ENCODE peak calls at places on chromosomes 13 and 19, in six cellular contexts. One of them, this sample, is unnamed.

GRCh38 chr19:928471-929259 is 2.8 kb downstream of the ARID3A start:
- DNase-seq in H9: peak; percentile 77
- DNase-seq in mesendoderm: no peak
- DNase-seq in trophoblast cell: peak; percentile 98
- DNase-seq in mesenchymal stem cell: peak; percentile 50
- DNase-seq in H1: no peak
- DNase-seq in this sample: no peak

GRCh38 chr13:91356919-91357612 is 9.6 kb downstream of the MIR17HG start:
- DNase-seq in H9: no peak
- DNase-seq in mesendoderm: no peak
- DNase-seq in trophoblast cell: no peak
- DNase-seq in mesenchymal stem cell: no peak
- DNase-seq in H1: no peak
- DNase-seq in this sample: no peak

GRCh38 chr19:20482721-20483120 is 82.9 kb downstream of the ZNF737 start:
- DNase-seq in H9: peak; percentile 45
- DNase-seq in mesendoderm: peak; percentile 51
- DNase-seq in trophoblast cell: no peak
- DNase-seq in mesenchymal stem cell: no peak
- DNase-seq in H1: peak; percentile 15
- DNase-seq in this sample: no peak

GRCh38 chr19:13195678-13196077 is 45.5 kb downstream of the IER2 start:
- DNase-seq in H9: peak; percentile 90
- DNase-seq in mesendoderm: peak; percentile 85
- DNase-seq in trophoblast cell: peak; percentile 73
- DNase-seq in mesenchymal stem cell: no peak
- DNase-seq in H1: peak; percentile 47
- DNase-seq in this sample: no peak

GRCh38 chr19:16345457-16345856 is 20.8 kb downstream of the KLF2 start:
- DNase-seq in H9: no peak
- DNase-seq in mesendoderm: no peak
- DNase-seq in trophoblast cell: no peak
- DNase-seq in mesenchymal stem cell: no peak
- DNase-seq in H1: no peak
- DNase-seq in this sample: no peak

GRCh38 chr13:99018418-99019180 is 40.7 kb upstream of the DOCK9 start:
- DNase-seq in H9: no peak
- DNase-seq in mesendoderm: no peak
- DNase-seq in trophoblast cell: peak; percentile 31
- DNase-seq in mesenchymal stem cell: peak; percentile 39
- DNase-seq in H1: no peak
- DNase-seq in this sample: no peak

GRCh38 chr13:109816112-109816978 is 30.0 kb upstream of the IRS2 start:
- DNase-seq in H9: no peak
- DNase-seq in mesendoderm: no peak
- DNase-seq in trophoblast cell: no peak
- DNase-seq in mesenchymal stem cell: no peak
- DNase-seq in H1: no peak
- DNase-seq in this sample: no peak

GRCh38 chr13:113023217-113023597 is 54.2 kb downstream of the MCF2L start:
- DNase-seq in H9: no peak
- DNase-seq in mesendoderm: peak; percentile 88
- DNase-seq in trophoblast cell: no peak
- DNase-seq in mesenchymal stem cell: peak; percentile 5
- DNase-seq in H1: no peak
- DNase-seq in this sample: no peak

GRCh38 chr19:56014765-56015164 is 28.2 kb downstream of the NLRP5 start:
- DNase-seq in H9: no peak
- DNase-seq in mesendoderm: no peak
- DNase-seq in trophoblast cell: no peak
- DNase-seq in mesenchymal stem cell: no peak
- DNase-seq in H1: no peak
- DNase-seq in this sample: no peak

GRCh38 chr19:51602189-51602854 is 27.9 kb downstream of the SIGLEC5 start:
- DNase-seq in H9: no peak
- DNase-seq in mesendoderm: no peak
- DNase-seq in trophoblast cell: no peak
- DNase-seq in mesenchymal stem cell: no peak
- DNase-seq in H1: no peak
- DNase-seq in this sample: no peak

GRCh38 chr13:94710081-94710809 is 2.1 kb downstream of the SOX21 start:
- DNase-seq in H9: peak; percentile 34
- DNase-seq in mesendoderm: peak; percentile 30
- DNase-seq in trophoblast cell: no peak
- DNase-seq in mesenchymal stem cell: peak; percentile 16
- DNase-seq in H1: no peak
- DNase-seq in this sample: no peak

GRCh38 chr19:27972291-27973040 is 1240.5 kb downstream of the UQCRFS1 start:
- DNase-seq in H9: no peak
- DNase-seq in mesendoderm: peak; percentile 81
- DNase-seq in trophoblast cell: no peak
- DNase-seq in mesenchymal stem cell: no peak
- DNase-seq in H1: no peak
- DNase-seq in this sample: no peak

GRCh38 chr19:2081873-2082810 is 14.0 kb downstream of the MOB3A start:
- DNase-seq in H9: no peak
- DNase-seq in mesendoderm: no peak
- DNase-seq in trophoblast cell: no peak
- DNase-seq in mesenchymal stem cell: no peak
- DNase-seq in H1: no peak
- DNase-seq in this sample: no peak

DNA sequence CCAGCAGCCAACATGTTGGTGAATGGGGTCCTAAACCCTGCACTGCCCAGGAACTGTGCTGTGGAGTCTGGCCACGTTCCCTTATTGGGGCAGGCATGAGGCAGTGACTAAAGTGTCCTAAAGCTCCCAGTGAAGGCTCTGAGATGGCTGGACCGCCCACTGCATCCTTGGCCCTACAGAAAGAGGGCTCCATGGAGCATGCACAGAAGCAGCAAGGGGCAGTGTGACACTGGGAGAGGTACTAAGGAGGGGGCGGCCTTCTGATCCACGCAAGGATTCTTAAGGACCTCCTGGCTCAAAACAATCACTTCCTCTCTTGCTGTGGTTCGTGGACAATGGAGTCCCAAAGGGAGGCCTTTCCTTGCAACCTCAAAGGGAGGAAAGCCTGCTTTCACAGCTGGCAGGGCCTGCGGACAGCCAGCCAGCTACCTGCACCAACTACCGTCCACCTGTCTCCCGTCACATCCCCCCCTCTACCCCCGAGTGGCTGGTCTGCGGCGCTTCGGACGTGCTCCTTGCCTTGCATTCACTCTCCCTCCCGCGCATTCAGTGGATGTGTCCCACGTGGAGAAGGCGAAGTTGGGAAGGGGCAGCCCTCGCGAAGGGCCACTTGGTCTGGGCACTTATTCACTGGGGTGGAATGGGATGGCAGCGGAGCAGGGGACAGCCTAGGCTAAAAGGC is 63.9 kb upstream of the STARD13 start:
- DNase-seq in H9: peak; percentile 47
- DNase-seq in mesendoderm: peak; percentile 43
- DNase-seq in trophoblast cell: no peak
- DNase-seq in mesenchymal stem cell: peak; percentile 77
- DNase-seq in H1: no peak
- DNase-seq in this sample: peak; percentile 3
- H3K18ac ChIP-seq in H9: no peak overlapping the region
- H3K18ac ChIP-seq in mesendoderm: no peak overlapping the region
- H3K18ac ChIP-seq in trophoblast cell: no peak overlapping the region
- H3K18ac ChIP-seq in mesenchymal stem cell: peak overlapping the region; percentile 99
- H3K18ac ChIP-seq in H1: no peak overlapping the region
- H3K18ac ChIP-seq in this sample: peak overlapping the region; percentile 82

GRCh38 chr13:47211106-47211505 is 314.3 kb upstream of the HTR2A start:
- DNase-seq in H9: peak; percentile 33
- DNase-seq in mesendoderm: peak; percentile 98
- DNase-seq in trophoblast cell: peak; percentile 35
- DNase-seq in mesenchymal stem cell: peak; percentile 17
- DNase-seq in H1: peak; percentile 33
- DNase-seq in this sample: no peak

GRCh38 chr13:47213057-47213456 is 316.2 kb upstream of the HTR2A start:
- DNase-seq in H9: no peak
- DNase-seq in mesendoderm: no peak
- DNase-seq in trophoblast cell: no peak
- DNase-seq in mesenchymal stem cell: no peak
- DNase-seq in H1: no peak
- DNase-seq in this sample: no peak

GRCh38 chr13:47218611-47219010 is 321.8 kb upstream of the HTR2A start:
- DNase-seq in H9: no peak
- DNase-seq in mesendoderm: no peak
- DNase-seq in trophoblast cell: no peak
- DNase-seq in mesenchymal stem cell: no peak
- DNase-seq in H1: no peak
- DNase-seq in this sample: no peak

GRCh38 chr13:47216176-47216822 is 319.4 kb upstream of the HTR2A start:
- DNase-seq in H9: no peak
- DNase-seq in mesendoderm: peak; percentile 75
- DNase-seq in trophoblast cell: peak; percentile 69
- DNase-seq in mesenchymal stem cell: peak; percentile 57
- DNase-seq in H1: no peak
- DNase-seq in this sample: no peak

DNA sequence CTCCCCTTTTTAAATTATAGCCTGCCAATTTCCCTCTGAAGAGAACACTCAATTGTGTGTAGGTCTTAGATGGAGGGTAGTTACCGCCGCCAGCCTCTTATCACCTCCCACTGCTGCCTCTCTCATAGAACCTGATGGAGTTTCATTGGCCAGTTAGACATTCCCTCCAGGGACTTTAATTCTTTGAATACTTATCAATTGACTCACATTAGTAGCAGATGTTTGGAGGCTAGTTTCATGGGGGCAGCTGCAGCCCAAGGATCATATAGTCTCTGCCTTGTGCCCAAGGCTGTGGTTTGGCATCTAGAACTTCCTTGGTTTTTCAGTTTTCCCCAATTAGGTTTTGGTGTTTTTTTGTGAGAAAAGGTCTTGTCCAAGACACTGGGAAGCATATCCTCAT is 318.9 kb upstream of the HTR2A start:
- DNase-seq in H9: no peak
- DNase-seq in mesendoderm: peak; percentile 97
- DNase-seq in trophoblast cell: peak; percentile 91
- DNase-seq in mesenchymal stem cell: peak; percentile 74
- DNase-seq in H1: peak; percentile 19
- DNase-seq in this sample: no peak
- H3K18ac ChIP-seq in H9: no peak overlapping the region
- H3K18ac ChIP-seq in mesendoderm: peak overlapping the region; percentile 68
- H3K18ac ChIP-seq in trophoblast cell: no peak overlapping the region
- H3K18ac ChIP-seq in mesenchymal stem cell: peak overlapping the region; percentile 49
- H3K18ac ChIP-seq in H1: no peak overlapping the region
- H3K18ac ChIP-seq in this sample: no peak overlapping the region

DNA sequence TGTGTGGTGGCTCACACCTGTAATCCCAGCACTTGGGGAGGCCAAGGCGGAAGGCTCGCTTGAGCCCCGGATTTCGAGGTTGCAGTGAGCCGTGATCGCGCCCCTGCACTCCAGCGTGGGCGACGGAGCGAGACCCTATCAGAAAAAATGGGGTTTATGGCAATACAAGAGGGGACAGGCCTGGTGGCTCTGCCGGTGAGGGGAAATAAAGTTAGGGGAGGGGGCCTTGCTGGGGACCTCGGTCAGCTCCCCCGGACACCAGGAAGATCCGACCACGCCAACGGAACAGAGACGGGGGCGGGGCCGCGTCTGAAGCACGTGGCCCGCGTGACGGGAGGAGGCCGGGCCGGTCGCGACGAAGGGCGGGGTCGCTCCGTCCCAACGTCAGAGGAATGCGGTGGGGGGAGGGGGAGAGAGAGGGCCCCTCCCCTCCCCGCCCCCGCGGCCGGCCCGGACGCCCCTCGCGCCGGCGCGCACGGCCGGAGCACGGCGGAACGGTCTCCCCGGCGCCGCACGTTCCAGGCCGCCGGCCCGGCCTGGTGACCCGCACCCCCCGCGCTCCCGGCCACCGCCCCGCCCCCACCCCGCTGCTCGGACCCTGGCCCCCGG is 1.9 kb upstream of the HNRNPL start:
- DNase-seq in H9: peak; percentile 91
- DNase-seq in mesendoderm: peak; percentile 95
- DNase-seq in trophoblast cell: peak; percentile 94
- DNase-seq in mesenchymal stem cell: peak; percentile 92
- DNase-seq in H1: peak; percentile 69
- DNase-seq in this sample: peak; percentile 92
- H3K18ac ChIP-seq in H9: peak overlapping the region; percentile 83
- H3K18ac ChIP-seq in mesendoderm: peak overlapping the region; percentile 99
- H3K18ac ChIP-seq in trophoblast cell: peak overlapping the region; percentile 28
- H3K18ac ChIP-seq in mesenchymal stem cell: peak overlapping the region; percentile 68
- H3K18ac ChIP-seq in H1: peak overlapping the region; percentile 32
- H3K18ac ChIP-seq in this sample: peak overlapping the region; percentile 97

GRCh38 chr19:37466277-37466797 is 907 bp downstream of the ZNF569 start:
- DNase-seq in H9: no peak
- DNase-seq in mesendoderm: peak; percentile 25
- DNase-seq in trophoblast cell: no peak
- DNase-seq in mesenchymal stem cell: no peak
- DNase-seq in H1: no peak
- DNase-seq in this sample: no peak
- H3K18ac ChIP-seq in H9: no peak overlapping the region
- H3K18ac ChIP-seq in mesendoderm: no peak overlapping the region
- H3K18ac ChIP-seq in trophoblast cell: peak overlapping the region; percentile 23
- H3K18ac ChIP-seq in mesenchymal stem cell: no peak overlapping the region
- H3K18ac ChIP-seq in H1: peak overlapping the region; percentile 19
- H3K18ac ChIP-seq in this sample: no peak overlapping the region

GRCh38 chr13:60397693-60398437 is 845 bp downstream of the TDRD3 start:
- DNase-seq in H9: peak; percentile 60
- DNase-seq in mesendoderm: peak; percentile 81
- DNase-seq in trophoblast cell: peak; percentile 74
- DNase-seq in mesenchymal stem cell: peak; percentile 80
- DNase-seq in H1: no peak
- DNase-seq in this sample: peak; percentile 26

GRCh38 chr13:60396008-60396782 is 825 bp upstream of the TDRD3 start:
- DNase-seq in H9: peak; percentile 94
- DNase-seq in mesendoderm: peak; percentile 95
- DNase-seq in trophoblast cell: peak; percentile 89
- DNase-seq in mesenchymal stem cell: peak; percentile 92
- DNase-seq in H1: peak; percentile 73
- DNase-seq in this sample: peak; percentile 79

GRCh38 chr13:60398949-60399589 is 2.0 kb downstream of the TDRD3 start:
- DNase-seq in H9: no peak
- DNase-seq in mesendoderm: no peak
- DNase-seq in trophoblast cell: no peak
- DNase-seq in mesenchymal stem cell: peak; percentile 34
- DNase-seq in H1: no peak
- DNase-seq in this sample: no peak

GRCh38 chr13:60398438-60398891 is 1.4 kb downstream of the TDRD3 start:
- DNase-seq in H9: no peak
- DNase-seq in mesendoderm: no peak
- DNase-seq in trophoblast cell: no peak
- DNase-seq in mesenchymal stem cell: peak; percentile 4
- DNase-seq in H1: no peak
- DNase-seq in this sample: no peak

GRCh38 chr13:60396783-60397692 is at the start of gene TDRD3:
- DNase-seq in H9: peak; percentile 87
- DNase-seq in mesendoderm: peak; percentile 95
- DNase-seq in trophoblast cell: peak; percentile 86
- DNase-seq in mesenchymal stem cell: peak; percentile 92
- DNase-seq in H1: peak; percentile 65
- DNase-seq in this sample: peak; percentile 79
- H3K18ac ChIP-seq in H9: peak within 1 kb of the TSS; percentile 81
- H3K18ac ChIP-seq in mesendoderm: peak within 1 kb of the TSS; percentile 100
- H3K18ac ChIP-seq in trophoblast cell: peak within 1 kb of the TSS; percentile 83
- H3K18ac ChIP-seq in mesenchymal stem cell: peak within 1 kb of the TSS; percentile 89
- H3K18ac ChIP-seq in H1: peak within 1 kb of the TSS; percentile 92
- H3K18ac ChIP-seq in this sample: peak within 1 kb of the TSS; percentile 93

GRCh38 chr13:73603646-73604045 is 530.6 kb downstream of the KLF12 start:
- DNase-seq in H9: no peak
- DNase-seq in mesendoderm: no peak
- DNase-seq in trophoblast cell: no peak
- DNase-seq in mesenchymal stem cell: no peak
- DNase-seq in H1: no peak
- DNase-seq in this sample: no peak
- H3K18ac ChIP-seq in H9: no peak overlapping the region
- H3K18ac ChIP-seq in mesendoderm: no peak overlapping the region
- H3K18ac ChIP-seq in trophoblast cell: no peak overlapping the region
- H3K18ac ChIP-seq in mesenchymal stem cell: no peak overlapping the region
- H3K18ac ChIP-seq in H1: no peak overlapping the region
- H3K18ac ChIP-seq in this sample: no peak overlapping the region